ENCODE peak calls at places on chromosomes 4 and X, in five cellular contexts. One of them, this sample, is unnamed.

GRCh38 chrX:8105531-8105930 is 65.5 kb downstream of the VCX2 start:
- DNase-seq in AG08395: no peak
- DNase-seq in type B pancreatic cell: no peak
- DNase-seq in hypothalamus: no peak
- DNase-seq in activated gamma-delta T cell treated with anti-CD3 and anti-CD28 coated beads, Interleukin-2, amount 50 U/mL, for 16 hours: no peak
- DNase-seq in this sample: no peak

GRCh38 chrX:39725928-39726619 is 371.7 kb downstream of the BCOR start:
- DNase-seq in AG08395: peak
- DNase-seq in type B pancreatic cell: no peak
- DNase-seq in hypothalamus: no peak
- DNase-seq in activated gamma-delta T cell treated with anti-CD3 and anti-CD28 coated beads, Interleukin-2, amount 50 U/mL, for 16 hours: no peak
- DNase-seq in this sample: no peak

GRCh38 chrX:97563531-97564133 is 679.9 kb downstream of the RPA4 start:
- DNase-seq in AG08395: peak
- DNase-seq in type B pancreatic cell: no peak
- DNase-seq in hypothalamus: no peak
- DNase-seq in activated gamma-delta T cell treated with anti-CD3 and anti-CD28 coated beads, Interleukin-2, amount 50 U/mL, for 16 hours: no peak
- DNase-seq in this sample: peak

GRCh38 chrX:16185725-16186136 is 18.4 kb downstream of the MAGEB17 start:
- DNase-seq in AG08395: peak
- DNase-seq in type B pancreatic cell: no peak
- DNase-seq in hypothalamus: no peak
- DNase-seq in activated gamma-delta T cell treated with anti-CD3 and anti-CD28 coated beads, Interleukin-2, amount 50 U/mL, for 16 hours: no peak
- DNase-seq in this sample: no peak

GRCh38 chrX:150615356-150615755 is 46.9 kb downstream of the MTM1 start:
- DNase-seq in AG08395: no peak
- DNase-seq in type B pancreatic cell: no peak
- DNase-seq in hypothalamus: no peak
- DNase-seq in activated gamma-delta T cell treated with anti-CD3 and anti-CD28 coated beads, Interleukin-2, amount 50 U/mL, for 16 hours: no peak
- DNase-seq in this sample: no peak

GRCh38 chr4:186227221-186227620 is at the start of gene KLKB1:
- DNase-seq in AG08395: no peak
- DNase-seq in type B pancreatic cell: no peak
- DNase-seq in hypothalamus: no peak
- DNase-seq in activated gamma-delta T cell treated with anti-CD3 and anti-CD28 coated beads, Interleukin-2, amount 50 U/mL, for 16 hours: no peak
- DNase-seq in this sample: no peak

GRCh38 chr4:164424852-164425251 is 329.1 kb upstream of the SMIM31 start:
- DNase-seq in AG08395: no peak
- DNase-seq in type B pancreatic cell: no peak
- DNase-seq in hypothalamus: no peak
- DNase-seq in activated gamma-delta T cell treated with anti-CD3 and anti-CD28 coated beads, Interleukin-2, amount 50 U/mL, for 16 hours: no peak
- DNase-seq in this sample: no peak

GRCh38 chrX:152520653-152521052 is 69.5 kb upstream of the GABRA3 start:
- DNase-seq in AG08395: no peak
- DNase-seq in type B pancreatic cell: no peak
- DNase-seq in hypothalamus: no peak
- DNase-seq in activated gamma-delta T cell treated with anti-CD3 and anti-CD28 coated beads, Interleukin-2, amount 50 U/mL, for 16 hours: no peak
- DNase-seq in this sample: no peak

GRCh38 chr4:150415213-150415612 is 166.7 kb upstream of the MAB21L2 start:
- DNase-seq in AG08395: no peak
- DNase-seq in type B pancreatic cell: no peak
- DNase-seq in hypothalamus: no peak
- DNase-seq in activated gamma-delta T cell treated with anti-CD3 and anti-CD28 coated beads, Interleukin-2, amount 50 U/mL, for 16 hours: no peak
- DNase-seq in this sample: no peak

GRCh38 chrX:48940404-48940955 is 16.9 kb downstream of the OTUD5 start:
- DNase-seq in AG08395: no peak
- DNase-seq in type B pancreatic cell: no peak
- DNase-seq in hypothalamus: no peak
- DNase-seq in activated gamma-delta T cell treated with anti-CD3 and anti-CD28 coated beads, Interleukin-2, amount 50 U/mL, for 16 hours: no peak
- DNase-seq in this sample: no peak

GRCh38 chrX:69155786-69156520 is 9.3 kb downstream of the PJA1 start:
- DNase-seq in AG08395: no peak
- DNase-seq in type B pancreatic cell: peak
- DNase-seq in hypothalamus: no peak
- DNase-seq in activated gamma-delta T cell treated with anti-CD3 and anti-CD28 coated beads, Interleukin-2, amount 50 U/mL, for 16 hours: no peak
- DNase-seq in this sample: no peak

GRCh38 chrX:14916017-14916674 is 42.9 kb downstream of the MOSPD2 start:
- DNase-seq in AG08395: peak
- DNase-seq in type B pancreatic cell: no peak
- DNase-seq in hypothalamus: no peak
- DNase-seq in activated gamma-delta T cell treated with anti-CD3 and anti-CD28 coated beads, Interleukin-2, amount 50 U/mL, for 16 hours: no peak
- DNase-seq in this sample: no peak

GRCh38 chrX:138897621-138898492 is 186.3 kb upstream of the FGF13 start:
- DNase-seq in AG08395: no peak
- DNase-seq in type B pancreatic cell: no peak
- DNase-seq in hypothalamus: no peak
- DNase-seq in activated gamma-delta T cell treated with anti-CD3 and anti-CD28 coated beads, Interleukin-2, amount 50 U/mL, for 16 hours: no peak
- DNase-seq in this sample: no peak

GRCh38 chrX:151985955-151986354 is 11.5 kb upstream of the GABRE start:
- DNase-seq in AG08395: peak
- DNase-seq in type B pancreatic cell: no peak
- DNase-seq in hypothalamus: no peak
- DNase-seq in activated gamma-delta T cell treated with anti-CD3 and anti-CD28 coated beads, Interleukin-2, amount 50 U/mL, for 16 hours: no peak
- DNase-seq in this sample: no peak

GRCh38 chr4:36328130-36328529 is 46.7 kb downstream of the DTHD1 start:
- DNase-seq in AG08395: no peak
- DNase-seq in type B pancreatic cell: no peak
- DNase-seq in hypothalamus: no peak
- DNase-seq in activated gamma-delta T cell treated with anti-CD3 and anti-CD28 coated beads, Interleukin-2, amount 50 U/mL, for 16 hours: no peak
- DNase-seq in this sample: no peak

GRCh38 chr4:130322439-130322838 is 1226.5 kb downstream of the C4orf33 start:
- DNase-seq in AG08395: no peak
- DNase-seq in type B pancreatic cell: no peak
- DNase-seq in hypothalamus: no peak
- DNase-seq in activated gamma-delta T cell treated with anti-CD3 and anti-CD28 coated beads, Interleukin-2, amount 50 U/mL, for 16 hours: no peak
- DNase-seq in this sample: no peak

GRCh38 chrX:11460347-11460746 is 167.1 kb downstream of the AMELX start:
- DNase-seq in AG08395: no peak
- DNase-seq in type B pancreatic cell: no peak
- DNase-seq in hypothalamus: no peak
- DNase-seq in activated gamma-delta T cell treated with anti-CD3 and anti-CD28 coated beads, Interleukin-2, amount 50 U/mL, for 16 hours: no peak
- DNase-seq in this sample: no peak